ENCODE peak calls at places on chromosomes 4 and X, in seven cellular contexts. Q, J, Y, I, X, N and O are unnamed samples.

GRCh38 chrX:16462912-16463311 is 187.0 kb upstream of the S100G start:
- DNase-seq in Q (peak), J (no peak), Y (peak), I (no peak), X (peak), N (peak), O (peak)

GRCh38 chrX:17397074-17397473 is 22.1 kb downstream of the NHS start:
- DNase-seq in Q (no peak), J (no peak), Y (peak), I (peak), X (peak), N (no peak), O (no peak)

GRCh38 chr4:54525602-54526001 is 132.2 kb upstream of the KIT start:
- DNase-seq in Q (peak), J (no peak), Y (peak), I (peak), X (peak), N (no peak), O (peak)

GRCh38 chrX:71859637-71860036 is 51.0 kb upstream of the NHSL2 start:
- DNase-seq in Q (peak), J (no peak), Y (peak), I (peak), X (peak), N (no peak), O (peak)

GRCh38 chr4:11769425-11769824 is 340.7 kb upstream of the HS3ST1 start:
- DNase-seq in Q (peak), J (no peak), Y (peak), I (no peak), X (peak), N (no peak), O (peak)

GRCh38 chrX:110055616-110056015 is 52.7 kb downstream of the TMEM164 start:
- DNase-seq in Q (no peak), J (no peak), Y (no peak), I (no peak), X (peak), N (no peak), O (no peak)

GRCh38 chrX:123859409-123859827 is 435 bp upstream of the XIAP start:
- DNase-seq in Q (no peak), J (no peak), Y (no peak), I (no peak), X (no peak), N (no peak), O (no peak)

GRCh38 chrX:14124562-14124961 is 94.9 kb upstream of the GEMIN8 start:
- DNase-seq in Q (no peak), J (no peak), Y (no peak), I (no peak), X (no peak), N (no peak), O (no peak)

GRCh38 chr4:70601422-70602039 is 9.5 kb downstream of the AMBN start:
- DNase-seq in Q (peak), J (peak), Y (peak), I (peak), X (peak), N (no peak), O (peak)

GRCh38 chr4:7021930-7022658 is 21.1 kb upstream of the TADA2B start:
- DNase-seq in Q (peak), J (no peak), Y (peak), I (peak), X (peak), N (no peak), O (peak)

GRCh38 chrX:10634681-10635161 is 14.3 kb upstream of the MID1 start:
- DNase-seq in Q (peak), J (no peak), Y (peak), I (peak), X (peak), N (no peak), O (peak)

GRCh38 chr4:79209822-79210635 is 115.8 kb downstream of the NAA11 start:
- DNase-seq in Q (peak), J (no peak), Y (peak), I (no peak), X (no peak), N (no peak), O (no peak)

GRCh38 chr4:75302648-75303047 is 211.6 kb downstream of the RCHY1 start:
- DNase-seq in Q (no peak), J (no peak), Y (no peak), I (no peak), X (no peak), N (no peak), O (no peak)

DNA sequence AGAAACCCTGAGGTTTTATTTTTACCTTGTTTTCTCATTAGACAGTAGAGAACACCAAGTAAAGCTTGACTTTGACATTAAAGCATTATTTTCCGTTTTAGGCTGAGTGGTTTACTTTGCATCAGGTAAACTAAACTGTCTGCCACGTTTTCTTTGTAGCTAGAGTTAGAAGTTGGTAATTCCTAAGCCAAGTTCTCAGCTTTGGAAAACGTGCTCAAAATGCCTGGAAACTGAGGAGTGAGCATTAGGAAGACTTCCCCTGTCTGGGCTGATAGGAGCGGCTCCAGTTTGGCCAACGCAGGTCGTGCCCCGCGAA is 815 bp downstream of the PDLIM3 start:
- DNase-seq in Q (no peak), J (no peak), Y (peak), I (no peak), X (peak), N (no peak), O (no peak)
- TF ChIP-seq CTCF in Q (no peak), J (no peak), Y (no peak), I (no peak), X (no peak), N (no peak), O (no peak)

DNA sequence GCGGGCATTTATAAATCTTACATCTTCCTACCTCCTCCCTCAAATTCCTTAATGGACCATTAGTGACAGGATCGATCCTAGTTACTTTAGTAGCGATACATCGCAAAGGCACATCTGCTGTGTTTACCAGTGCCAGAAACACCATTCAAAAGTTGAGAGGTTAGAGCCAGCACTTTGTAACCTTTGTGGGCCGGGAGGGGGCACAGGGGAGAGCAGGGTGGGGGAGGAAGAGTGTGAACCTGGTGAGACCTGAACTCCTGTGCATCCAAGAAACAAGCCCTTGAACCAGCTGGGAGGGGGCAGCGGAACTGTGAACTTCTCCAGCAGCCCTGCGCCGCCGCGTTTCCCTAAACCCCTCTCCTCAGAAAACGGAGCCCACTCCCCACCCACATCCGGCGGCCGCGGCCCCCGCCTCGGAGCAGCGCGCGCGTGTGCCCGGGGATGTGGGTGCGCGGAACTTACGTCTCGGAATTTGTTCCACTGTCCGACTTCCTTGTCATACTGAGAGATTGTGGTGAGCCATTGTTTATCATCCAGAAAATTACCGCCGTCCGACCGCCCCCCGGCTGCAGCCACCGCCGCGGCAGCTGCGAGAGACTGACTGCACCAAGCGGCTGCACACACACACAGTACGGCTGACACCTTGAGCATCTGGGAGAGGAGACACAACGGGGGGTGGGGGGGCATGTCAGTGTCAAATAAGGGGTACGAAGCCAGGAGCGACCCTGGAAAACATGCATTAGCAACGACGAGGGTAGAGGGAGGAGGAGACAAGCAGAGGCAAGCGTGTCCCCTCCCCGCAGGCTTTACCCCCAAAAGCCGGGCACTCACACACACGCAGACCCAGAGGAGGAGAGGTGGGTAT is 539 bp downstream of the SPOCK3 start:
- DNase-seq in Q (peak), J (no peak), Y (peak), I (peak), X (peak), N (no peak), O (peak)
- H3K4me3 ChIP-seq in Q (peak), J (peak), Y (peak), I (peak), X (peak), N (peak), O (peak)

DNA sequence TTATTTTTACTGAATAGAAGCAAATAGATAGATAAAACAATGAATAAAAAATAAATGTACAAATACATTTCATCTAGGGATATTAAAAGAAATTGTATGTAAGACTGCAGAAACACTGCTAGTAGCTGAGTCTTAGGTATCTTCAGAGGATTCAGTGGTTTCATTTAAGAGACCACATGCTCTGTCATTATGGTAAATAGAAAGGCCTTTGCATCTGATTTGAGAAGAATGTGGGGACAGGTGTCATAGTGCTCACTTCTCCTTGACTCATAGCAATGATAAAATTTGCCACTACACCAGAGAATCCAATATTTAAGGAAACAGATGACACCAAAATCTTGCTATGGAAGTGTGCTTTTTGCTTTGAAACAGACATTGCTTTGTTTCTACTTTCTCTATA is 59.8 kb upstream of the PPP1R2C start:
- DNase-seq in Q (no peak), J (no peak), Y (no peak), I (no peak), X (no peak), N (no peak), O (no peak)
- TF ChIP-seq CTCF in Q (no peak), J (no peak), Y (no peak), I (no peak), X (no peak), N (no peak), O (no peak)

GRCh38 chrX:38008658-38009057 is 2.3 kb downstream of the SYTL5 start:
- DNase-seq in Q (no peak), J (no peak), Y (no peak), I (no peak), X (no peak), N (no peak), O (no peak)

GRCh38 chrX:38006283-38006682 is at the start of gene SYTL5:
- DNase-seq in Q (no peak), J (no peak), Y (no peak), I (no peak), X (peak), N (no peak), O (no peak)

GRCh38 chrX:38006778-38007177 is 425 bp downstream of the SYTL5 start:
- DNase-seq in Q (no peak), J (no peak), Y (no peak), I (no peak), X (no peak), N (no peak), O (no peak)

GRCh38 chrX:38004046-38004445 is 2.3 kb upstream of the SYTL5 start:
- DNase-seq in Q (no peak), J (no peak), Y (peak), I (no peak), X (no peak), N (no peak), O (no peak)

DNA sequence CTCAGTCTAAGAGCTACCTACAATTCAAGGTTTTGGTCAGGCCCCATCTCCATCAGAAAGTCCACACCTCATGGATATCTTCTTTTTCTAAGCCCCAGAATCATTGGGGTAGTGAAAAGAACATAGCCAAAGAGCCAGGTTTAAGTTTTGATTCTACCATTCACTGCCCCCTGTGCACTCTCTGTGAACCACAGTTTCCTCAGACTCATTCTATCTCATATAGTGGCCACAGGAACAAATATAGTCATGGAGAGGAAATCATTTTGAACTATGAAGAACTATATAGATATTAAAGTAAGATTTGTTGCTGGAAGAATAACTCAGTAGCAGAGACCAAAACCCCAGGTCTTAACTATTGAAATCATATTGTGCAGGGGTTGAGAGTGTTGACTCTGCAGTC is 3.3 kb downstream of the SYTL5 start:
- DNase-seq in Q (no peak), J (no peak), Y (no peak), I (no peak), X (no peak), N (no peak), O (no peak)
- H3K4me3 ChIP-seq in Q (no peak), J (no peak), Y (no peak), I (no peak), X (no peak), N (no peak), O (no peak)

GRCh38 chrX:54977387-54977786 is 16.6 kb downstream of the PFKFB1 start:
- DNase-seq in Q (no peak), J (no peak), Y (no peak), I (no peak), X (no peak), N (no peak), O (no peak)

GRCh38 chrX:54979432-54979831 is 14.6 kb downstream of the PFKFB1 start:
- DNase-seq in Q (no peak), J (no peak), Y (no peak), I (no peak), X (no peak), N (no peak), O (no peak)

GRCh38 chrX:54978448-54978847 is 15.5 kb downstream of the PFKFB1 start:
- DNase-seq in Q (peak), J (no peak), Y (peak), I (peak), X (peak), N (no peak), O (no peak)

GRCh38 chrX:54980334-54980733 is 13.7 kb downstream of the PFKFB1 start:
- DNase-seq in Q (no peak), J (no peak), Y (no peak), I (no peak), X (no peak), N (no peak), O (no peak)
- TF ChIP-seq CTCF in Q (no peak), J (no peak), Y (no peak), I (no peak), X (no peak), N (no peak), O (no peak)